ENCODE peak calls at places on chromosome 7, in four cellular contexts. S is mesenchymal stem cell, K is H9, A is trophoblast cell. V is an unnamed sample.

GRCh38 chr7:122827763-122828162 is 58.5 kb downstream of the CADPS2 start:
- DNase-seq in S (peak; percentile 7), K (no peak), A (no peak), V (no peak)

GRCh38 chr7:31077484-31078362 is 25.6 kb downstream of the ADCYAP1R1 start:
- DNase-seq in K (no peak), S (no peak), A (no peak), V (no peak)

GRCh38 chr7:102985176-102985783 is 72.5 kb downstream of the LRRC17 start:
- DNase-seq in K (no peak), S (no peak), A (peak; percentile 14), V (no peak)

GRCh38 chr7:32062150-32062549 is 8.1 kb downstream of the PDE1C start:
- DNase-seq in A (peak; percentile 5), S (peak; percentile 65), K (peak; percentile 74), V (no peak)

GRCh38 chr7:77537595-77538185 is 595 bp downstream of the PTPN12 start:
- DNase-seq in S (no peak), K (no peak), A (peak; percentile 18), V (peak; percentile 59)

GRCh38 chr7:155963356-155963755 is 151.1 kb upstream of the SHH start:
- DNase-seq in K (peak; percentile 14), S (no peak), A (no peak), V (no peak)

GRCh38 chr7:38382627-38383026 is 109.2 kb upstream of the TARP start:
- DNase-seq in S (no peak), A (no peak), K (no peak), V (no peak)

GRCh38 chr7:98733036-98733435 is 116.0 kb downstream of the NPTX2 start:
- DNase-seq in A (peak; percentile 45), S (peak; percentile 4), K (peak; percentile 83), V (no peak)

GRCh38 chr7:17696422-17696821 is 243.9 kb downstream of the SNX13 start:
- DNase-seq in K (no peak), S (peak; percentile 92), A (no peak), V (no peak)

GRCh38 chr7:155262010-155262409 is 35.7 kb upstream of the INSIG1 start:
- DNase-seq in A (peak; percentile 42), K (no peak), S (no peak), V (no peak)

GRCh38 chr7:141128506-141128905 is 54.6 kb downstream of the TMEM178B start:
- DNase-seq in S (no peak), A (no peak), K (no peak), V (no peak)

GRCh38 chr7:33692956-33693355 is 212.4 kb upstream of the BMPER start:
- DNase-seq in A (no peak), K (no peak), S (no peak), V (no peak)

GRCh38 chr7:15977663-15978062 is 291.2 kb upstream of the MEOX2 start:
- DNase-seq in A (no peak), S (peak; percentile 67), K (no peak), V (no peak)

GRCh38 chr7:47535033-47535703 is 46.7 kb downstream of the TNS3 start:
- DNase-seq in A (peak; percentile 52), K (no peak), S (peak; percentile 69), V (peak; percentile 56)

GRCh38 chr7:78489423-78489822 is 690.9 kb downstream of the PHTF2 start:
- DNase-seq in S (no peak), A (no peak), K (no peak), V (no peak)

GRCh38 chr7:108147031-108147563 is 16.9 kb upstream of the LAMB4 start:
- DNase-seq in S (no peak), A (no peak), K (no peak), V (no peak)

GRCh38 chr7:46999866-47000265 is 582.0 kb downstream of the TNS3 start:
- DNase-seq in K (no peak), S (no peak), A (no peak), V (no peak)

GRCh38 chr7:93964813-93965212 is 39.3 kb downstream of the BET1 start:
- DNase-seq in S (no peak), A (no peak), K (no peak), V (no peak)

GRCh38 chr7:139776486-139777303 is 1.1 kb downstream of the HIPK2 start:
- DNase-seq in S (peak; percentile 69), K (no peak), A (peak; percentile 39), V (peak; percentile 26)

GRCh38 chr7:55348502-55348901 is 16.6 kb upstream of the LANCL2 start:
- DNase-seq in K (no peak), S (no peak), A (no peak), V (no peak)

GRCh38 chr7:16648551-16648950 is 2.6 kb downstream of the BZW2 start:
- DNase-seq in A (no peak), K (peak; percentile 37), S (no peak), V (no peak)

GRCh38 chr7:124566576-124566975 is 199.0 kb downstream of the GPR37 start:
- DNase-seq in S (peak; percentile 30), A (peak; percentile 83), K (peak; percentile 29), V (peak; percentile 14)

GRCh38 chr7:69871213-69871885 is 273.1 kb downstream of the AUTS2 start:
- DNase-seq in S (peak; percentile 48), A (peak; percentile 69), K (no peak), V (no peak)

GRCh38 chr7:127863082-127863481 is 168.2 kb downstream of the LRRC4 start:
- DNase-seq in S (no peak), K (no peak), A (no peak), V (no peak)

GRCh38 chr7:106365252-106366005 is 80.6 kb upstream of the NAMPT start:
- DNase-seq in K (no peak), A (peak; percentile 48), S (no peak), V (no peak)

GRCh38 chr7:134327896-134328295 is 11.2 kb upstream of the SLC35B4 start:
- DNase-seq in K (peak; percentile 79), S (peak; percentile 34), A (peak; percentile 19), V (peak; percentile 53)

GRCh38 chr7:72445580-72445979 is 33.4 kb upstream of the CALN1 start:
- DNase-seq in A (no peak), K (no peak), S (no peak), V (no peak)
- H2BK5ac ChIP-seq in A (no peak overlapping the region), K (no peak overlapping the region), S (no peak overlapping the region), V (no peak overlapping the region)

DNA sequence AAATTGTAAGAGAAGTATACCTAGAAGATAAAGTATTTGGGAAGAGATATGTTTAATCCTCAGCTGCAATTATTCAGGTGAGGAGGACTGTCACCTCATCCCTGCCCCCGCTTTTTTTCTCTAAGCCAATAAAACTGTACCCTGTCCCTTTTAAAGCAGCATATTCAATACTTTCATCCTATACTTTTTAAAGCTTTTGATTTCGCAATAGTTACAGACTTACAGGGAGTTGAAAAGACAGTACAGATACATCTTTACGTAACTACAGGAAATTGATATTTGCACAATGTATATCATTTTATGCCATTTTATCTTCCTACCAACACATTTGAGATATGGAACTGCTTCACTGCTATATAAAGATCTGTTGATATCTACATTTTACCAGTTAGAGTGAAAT is 47.6 kb downstream of the STK17A start:
- DNase-seq in K (no peak), A (no peak), S (no peak), V (no peak)
- H3K4me1 ChIP-seq in K (no peaks in the 10 kb centered on the region), A (no peaks in the 10 kb centered on the region), S (no peaks in the 10 kb centered on the region), V (no peaks in the 10 kb centered on the region)

DNA sequence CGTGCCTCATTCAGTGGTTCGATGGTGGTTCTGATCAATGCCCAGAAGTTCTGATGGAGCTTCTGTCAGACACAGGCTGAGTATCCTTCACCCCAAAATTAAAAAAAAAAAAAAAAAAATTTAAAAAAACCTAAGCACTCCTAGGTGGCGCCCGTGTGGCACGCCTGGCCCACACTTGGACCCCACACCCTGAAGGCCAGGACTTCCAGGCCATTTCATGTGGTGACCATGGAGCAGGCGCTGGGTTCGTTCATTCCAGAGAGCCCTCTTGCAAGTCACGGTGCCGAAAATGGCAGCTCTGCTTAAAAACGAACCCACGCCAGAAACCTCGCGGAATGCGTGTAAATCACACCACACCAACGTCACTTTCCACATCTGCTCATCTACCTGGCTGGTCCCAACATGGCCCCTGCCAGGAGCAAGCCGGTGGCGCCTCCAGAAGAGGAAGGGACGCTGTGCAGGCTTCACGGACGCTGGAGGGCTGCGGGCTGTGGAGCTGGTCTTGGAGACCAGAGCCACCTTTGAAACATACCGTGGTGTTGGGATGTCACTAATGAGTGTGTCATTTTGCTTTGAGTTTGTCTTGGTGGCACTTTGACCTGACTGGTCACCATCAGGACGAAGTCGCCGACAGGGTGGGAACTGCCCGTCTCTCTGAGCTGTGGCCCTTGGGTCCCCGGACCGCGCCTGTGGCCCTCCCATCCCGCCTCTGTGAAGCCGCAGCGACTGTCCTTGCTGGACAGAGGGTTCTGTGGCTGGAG is 46.0 kb upstream of the PRKAR1B start:
- DNase-seq in K (no peak), S (no peak), A (no peak), V (no peak)
- H2BK12ac ChIP-seq in K (no peak overlapping the region), S (no peak overlapping the region), A (no peak overlapping the region), V (no peak overlapping the region)

DNA sequence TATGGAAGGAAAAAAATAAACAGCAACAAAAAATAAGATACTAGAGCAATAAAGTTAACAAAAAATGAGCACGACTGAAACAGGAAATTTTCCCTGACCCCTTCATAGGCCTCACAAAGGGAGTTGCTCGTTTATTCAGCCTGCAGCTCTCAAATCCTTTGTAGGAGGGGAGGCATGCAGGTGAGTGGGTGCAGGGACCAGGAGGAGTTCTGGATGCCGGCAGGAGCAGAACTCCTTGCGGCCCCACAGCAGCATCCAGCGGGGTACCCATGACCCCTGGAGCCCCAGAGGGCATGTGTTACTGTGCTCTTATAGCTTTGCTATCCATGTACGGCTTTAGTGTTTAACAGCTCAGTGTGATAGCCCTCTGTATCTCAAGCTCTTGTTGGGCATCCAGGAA is 5.8 kb downstream of the TAS2R39 start:
- DNase-seq in A (no peak), K (peak; percentile 40), S (no peak), V (no peak)
- H2BK5ac ChIP-seq in A (no peak overlapping the region), K (no peak overlapping the region), S (no peak overlapping the region), V (no peak overlapping the region)

DNA sequence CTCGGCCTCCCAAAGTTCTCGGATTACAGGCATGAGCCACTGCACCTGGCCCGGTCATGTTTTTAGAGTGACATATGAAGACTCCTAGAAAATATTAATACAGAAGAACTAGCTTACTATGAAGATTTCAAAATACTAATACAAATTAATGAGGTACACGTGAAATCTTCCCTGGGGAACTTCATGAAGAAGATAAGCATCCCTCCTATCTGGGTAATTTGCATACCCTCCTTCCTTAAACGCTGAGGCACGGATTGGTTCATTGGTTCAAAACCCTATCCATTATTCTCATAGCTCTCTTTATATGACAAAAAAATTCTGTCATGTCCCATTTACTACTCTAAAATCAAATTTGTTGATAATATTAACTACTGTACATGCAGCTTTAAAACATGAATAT is 224.8 kb upstream of the KLF14 start:
- DNase-seq in A (no peak), S (no peak), K (no peak), V (no peak)
- H3K4me1 ChIP-seq in A (no peaks in the 10 kb centered on the region), S (peaks cover 10% of the 10 kb centered on the region), K (peaks cover 5% of the 10 kb centered on the region), V (peaks cover 4% of the 10 kb centered on the region)

DNA sequence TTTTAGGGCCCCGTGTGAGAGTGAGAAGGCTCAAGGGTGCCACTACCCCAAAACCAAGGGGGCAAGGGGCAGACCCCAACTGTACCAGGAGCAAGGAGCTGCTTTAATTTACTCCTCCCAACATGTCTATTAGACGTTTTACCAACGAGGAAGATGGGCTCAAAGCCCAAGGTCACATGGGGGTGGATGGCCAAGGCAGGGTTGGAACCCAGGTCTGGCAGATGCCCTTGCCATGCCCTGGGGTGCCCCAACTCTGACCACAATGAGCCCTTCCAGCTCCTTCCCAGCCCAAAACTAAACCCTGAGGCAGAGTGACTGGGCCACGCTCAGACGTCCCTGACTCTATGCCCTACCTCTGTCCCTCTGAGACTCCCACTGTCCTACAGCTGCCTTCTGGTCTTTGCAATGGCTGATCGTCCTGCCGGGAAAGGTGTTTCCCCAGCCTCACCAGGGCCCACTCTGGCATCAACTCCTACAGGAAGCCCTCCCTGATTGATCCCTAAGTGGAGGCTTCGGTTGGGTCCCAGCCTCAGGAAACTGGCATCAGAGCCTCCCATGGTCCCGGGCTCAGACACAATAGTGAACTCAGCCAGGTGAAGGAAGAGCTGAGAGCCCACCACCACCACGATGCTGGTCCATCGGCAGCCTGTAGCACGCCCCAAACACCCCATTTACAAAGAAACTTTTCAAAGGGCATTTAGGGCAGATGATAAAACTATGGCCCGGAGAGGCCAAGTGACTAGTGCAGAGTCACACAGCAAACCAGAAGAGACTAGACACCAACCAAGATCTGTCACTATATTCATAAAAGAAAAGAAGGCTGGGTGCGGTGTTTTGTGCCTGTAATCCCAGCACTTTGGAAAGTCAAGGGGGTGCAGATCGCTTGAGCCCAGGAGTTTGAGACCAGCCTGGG is 60.2 kb upstream of the MYL10 start:
- DNase-seq in K (no peak), A (no peak), S (no peak), V (no peak)
- H2BK12ac ChIP-seq in K (no peak overlapping the region), A (no peak overlapping the region), S (no peak overlapping the region), V (no peak overlapping the region)

V was measured in neuronal stem cell.